ENCODE peak calls at places on chromosomes 16 and 17, in eight cellular contexts. G, Q, M, K, N, O, E and J are unnamed samples.

GRCh38 chr17:21378553-21378952 is 2.4 kb downstream of the KCNJ12 start:
- DNase-seq in G (no peak), Q (no peak), M (peak), K (no peak), N (no peak), O (no peak), E (no peak), J (no peak)

GRCh38 chr16:47258874-47259461 is 115.2 kb upstream of the NETO2 start:
- DNase-seq in G (peak), Q (no peak), M (peak), K (peak), N (no peak), O (no peak), E (no peak), J (no peak)

GRCh38 chr16:70789231-70789926 is 11.6 kb downstream of the VAC14 start:
- DNase-seq in G (no peak), Q (peak), M (no peak), K (no peak), N (peak), O (no peak), E (peak), J (no peak)

GRCh38 chr16:15874745-15875314 is 13.6 kb downstream of the CEP20 start:
- DNase-seq in G (no peak), Q (peak), M (peak), K (peak), N (peak), O (peak), E (peak), J (no peak)

GRCh38 chr17:56914641-56915263 is 903 bp upstream of the TRIM25 start:
- DNase-seq in G (no peak), Q (no peak), M (no peak), K (peak), N (no peak), O (no peak), E (no peak), J (no peak)

GRCh38 chr17:39094607-39095308 is 56.7 kb downstream of the PLXDC1 start:
- DNase-seq in G (no peak), Q (no peak), M (no peak), K (no peak), N (no peak), O (no peak), E (no peak), J (no peak)

GRCh38 chr16:11259655-11260595 is 3.9 kb upstream of the SOCS1 start:
- DNase-seq in G (no peak), Q (no peak), M (no peak), K (no peak), N (no peak), O (no peak), E (no peak), J (no peak)

GRCh38 chr17:82098939-82099765 is 1.1 kb upstream of the FASN start:
- DNase-seq in G (peak), Q (no peak), M (peak), K (no peak), N (no peak), O (no peak), E (no peak), J (no peak)

GRCh38 chr17:8930664-8931063 is 34.8 kb downstream of the PIK3R5 start:
- DNase-seq in G (no peak), Q (no peak), M (no peak), K (no peak), N (no peak), O (no peak), E (no peak), J (no peak)

GRCh38 chr16:54511181-54511731 is 224.7 kb upstream of the IRX3 start:
- DNase-seq in G (no peak), Q (no peak), M (no peak), K (no peak), N (no peak), O (no peak), E (no peak), J (no peak)

GRCh38 chr17:60161598-60162330 is 12.0 kb downstream of the CA4 start:
- DNase-seq in G (peak), Q (peak), M (peak), K (no peak), N (no peak), O (no peak), E (no peak), J (no peak)

GRCh38 chr16:79519448-79519847 is 81.1 kb downstream of the MAF start:
- DNase-seq in G (no peak), Q (peak), M (no peak), K (no peak), N (peak), O (no peak), E (no peak), J (no peak)

GRCh38 chr16:51573191-51573590 is 422.1 kb upstream of the SALL1 start:
- DNase-seq in G (no peak), Q (no peak), M (no peak), K (no peak), N (no peak), O (no peak), E (no peak), J (no peak)

GRCh38 chr17:1563786-1564613 is 1.4 kb upstream of the PITPNA start:
- DNase-seq in G (peak), Q (no peak), M (no peak), K (no peak), N (no peak), O (no peak), E (no peak), J (no peak)

GRCh38 chr16:54066451-54067056 is 220.0 kb downstream of the IRX3 start:
- DNase-seq in G (no peak), Q (no peak), M (no peak), K (no peak), N (no peak), O (no peak), E (no peak), J (no peak)

GRCh38 chr16:54932737-54933254 is 2.1 kb downstream of the IRX5 start:
- DNase-seq in G (no peak), Q (no peak), M (peak), K (no peak), N (no peak), O (no peak), E (no peak), J (no peak)

GRCh38 chr17:45189002-45189401 is 27.3 kb downstream of the HEXIM2 start:
- DNase-seq in G (no peak), Q (no peak), M (no peak), K (no peak), N (no peak), O (no peak), E (no peak), J (no peak)

GRCh38 chr16:89026121-89026612 is 49.2 kb upstream of the CBFA2T3 start:
- DNase-seq in G (peak), Q (no peak), M (no peak), K (peak), N (no peak), O (no peak), E (no peak), J (no peak)

GRCh38 chr17:55622547-55622946 is 100.1 kb downstream of the TMEM100 start:
- DNase-seq in G (no peak), Q (no peak), M (no peak), K (no peak), N (no peak), O (no peak), E (no peak), J (no peak)

DNA sequence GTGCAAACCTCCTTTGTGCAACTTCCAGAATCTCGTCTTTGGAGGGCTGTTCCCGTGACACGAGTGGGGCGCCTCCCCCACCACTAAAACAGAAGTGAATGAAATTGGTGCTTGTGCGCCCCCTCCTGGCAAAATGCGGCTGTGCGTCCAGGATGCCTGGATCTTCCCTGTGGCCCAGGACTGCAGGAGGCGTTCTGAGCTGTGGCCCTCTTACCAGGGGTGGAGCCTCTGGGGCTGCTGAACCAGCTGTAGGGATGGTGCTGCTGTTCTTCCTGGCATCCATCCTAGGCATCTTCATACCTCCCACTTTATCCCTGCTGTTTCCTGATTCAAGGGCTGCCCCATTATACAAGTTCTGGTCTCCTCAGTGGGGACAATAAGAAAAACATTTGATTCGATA is 18.5 kb upstream of the NAGLU start:
- DNase-seq in G (peak), Q (peak), M (peak), K (peak), N (peak), O (peak), E (peak), J (peak)
- H3K27ac ChIP-seq in G (peak), Q (peak), M (no peak), K (peak), N (peak), O (peak), E (peak), J (peak)

GRCh38 chr17:80460286-80460881 is 16.0 kb downstream of the NPTX1 start:
- DNase-seq in G (no peak), Q (no peak), M (no peak), K (no peak), N (no peak), O (no peak), E (no peak), J (no peak)
- H3K27ac ChIP-seq in G (no peak), Q (no peak), M (no peak), K (no peak), N (peak), O (no peak), E (no peak), J (no peak)

DNA sequence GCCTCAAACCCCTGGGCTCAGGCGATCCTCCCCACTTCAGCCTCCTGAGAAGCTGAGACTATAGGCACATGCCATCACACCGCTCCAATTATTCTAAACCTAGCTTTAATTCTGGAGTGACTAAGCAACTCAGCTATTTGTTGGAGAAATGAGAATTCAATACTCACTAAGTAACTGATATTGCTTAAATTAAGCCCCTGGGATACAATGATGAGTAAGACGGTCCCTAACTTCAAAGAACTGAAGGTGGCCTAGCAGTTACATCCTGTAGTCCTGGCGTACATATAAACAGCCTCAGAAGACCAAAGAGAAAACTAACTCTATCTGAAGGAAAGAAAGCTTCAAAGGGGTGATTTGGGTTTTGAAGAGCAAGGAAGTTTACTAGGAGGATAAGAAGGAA is 25.0 kb downstream of the XPO6 start:
- DNase-seq in G (no peak), Q (no peak), M (no peak), K (no peak), N (no peak), O (no peak), E (no peak), J (no peak)
- H3K27ac ChIP-seq in G (peak), Q (peak), M (peak), K (no peak), N (no peak), O (no peak), E (no peak), J (no peak)

DNA sequence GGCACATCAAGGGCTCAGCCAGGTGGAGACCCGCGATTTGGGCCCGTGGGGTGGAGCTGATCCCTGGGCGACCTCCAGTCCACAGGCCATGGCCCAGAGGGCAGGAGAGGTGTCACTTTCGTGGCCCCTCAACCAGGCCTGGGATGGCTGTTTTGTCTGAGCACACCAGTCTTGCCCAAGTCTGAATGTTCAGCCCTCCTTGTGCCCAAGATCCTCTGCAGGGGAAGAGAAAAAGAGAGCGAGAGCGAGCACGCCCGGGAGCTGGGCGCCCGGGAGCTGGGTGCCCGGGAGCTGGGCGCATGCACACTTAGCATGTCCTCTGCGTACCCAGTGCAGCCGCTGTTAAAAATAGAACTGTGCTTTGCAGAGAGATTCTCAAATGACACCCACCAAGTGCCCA is 403.4 kb upstream of the TNRC6C start:
- DNase-seq in G (no peak), Q (no peak), M (no peak), K (no peak), N (no peak), O (no peak), E (no peak), J (no peak)
- H3K27ac ChIP-seq in G (no peak), Q (no peak), M (no peak), K (no peak), N (peak), O (no peak), E (no peak), J (no peak)

DNA sequence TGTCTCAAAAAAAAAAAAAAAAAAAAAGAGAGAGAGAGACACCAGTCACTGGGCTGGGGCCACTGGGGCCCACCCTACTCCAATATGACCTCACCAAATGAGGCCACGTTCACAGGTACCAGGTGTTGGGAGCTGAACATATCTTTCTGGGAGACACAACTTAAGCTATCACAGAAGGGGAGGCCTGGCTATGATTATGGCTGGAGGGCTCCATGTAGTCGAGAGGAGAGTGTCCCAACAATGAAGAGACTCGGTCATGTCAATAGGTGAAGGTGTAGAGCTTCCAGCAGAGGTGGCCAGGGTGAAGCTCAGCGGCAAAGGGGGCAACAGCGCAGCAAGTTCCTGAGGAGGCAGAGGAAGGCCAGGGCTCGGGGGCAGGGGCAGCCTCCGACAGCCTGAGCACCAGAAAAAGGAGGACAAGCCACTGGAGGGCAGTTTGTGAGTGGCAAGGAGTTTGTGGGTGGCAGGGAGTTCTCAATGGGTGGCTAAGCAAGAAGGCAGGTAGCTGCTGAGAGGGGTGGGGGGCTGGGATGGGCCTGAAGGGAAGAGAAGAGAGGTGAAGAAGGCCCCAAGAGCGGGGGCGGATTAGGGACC is 28.0 kb downstream of the ABCC3 start:
- DNase-seq in G (no peak), Q (no peak), M (no peak), K (no peak), N (no peak), O (no peak), E (no peak), J (no peak)
- H3K27ac ChIP-seq in G (peak), Q (peak), M (no peak), K (peak), N (no peak), O (no peak), E (no peak), J (peak)